ENCODE peak calls at places on chromosomes 6 and 20, in five cellular contexts. One of them, this sample, is unnamed.

GRCh38 chr20:3923818-3924217 is 34.6 kb downstream of the PANK2 start:
- DNase-seq in left ventricle myocardium inferior: no peak
- DNase-seq in esophagus squamous epithelium: no peak
- DNase-seq in adipocyte: peak; percentile 77
- DNase-seq in naive thymus-derived CD4-positive, alpha-beta T cell: no peak
- DNase-seq in this sample: peak; percentile 57

GRCh38 chr6:168583821-168584220 is 142.8 kb downstream of the SMOC2 start:
- DNase-seq in left ventricle myocardium inferior: no peak
- DNase-seq in esophagus squamous epithelium: no peak
- DNase-seq in adipocyte: no peak
- DNase-seq in naive thymus-derived CD4-positive, alpha-beta T cell: no peak
- DNase-seq in this sample: no peak

GRCh38 chr20:50635676-50636600 is 55.4 kb downstream of the RIPOR3 start:
- DNase-seq in left ventricle myocardium inferior: peak; percentile 73
- DNase-seq in esophagus squamous epithelium: no peak
- DNase-seq in adipocyte: peak; percentile 64
- DNase-seq in naive thymus-derived CD4-positive, alpha-beta T cell: peak; percentile 33
- DNase-seq in this sample: peak; percentile 92

GRCh38 chr6:33165581-33166258 is 26.5 kb downstream of the COL11A2 start:
- DNase-seq in left ventricle myocardium inferior: no peak
- DNase-seq in esophagus squamous epithelium: no peak
- DNase-seq in adipocyte: no peak
- DNase-seq in naive thymus-derived CD4-positive, alpha-beta T cell: no peak
- DNase-seq in this sample: peak; percentile 68

GRCh38 chr20:62647521-62648317 is 5.4 kb downstream of the SLCO4A1 start:
- DNase-seq in left ventricle myocardium inferior: no peak
- DNase-seq in esophagus squamous epithelium: no peak
- DNase-seq in adipocyte: no peak
- DNase-seq in naive thymus-derived CD4-positive, alpha-beta T cell: no peak
- DNase-seq in this sample: no peak

GRCh38 chr20:47568019-47568418 is 66.3 kb downstream of the NCOA3 start:
- DNase-seq in left ventricle myocardium inferior: no peak
- DNase-seq in esophagus squamous epithelium: no peak
- DNase-seq in adipocyte: peak; percentile 85
- DNase-seq in naive thymus-derived CD4-positive, alpha-beta T cell: no peak
- DNase-seq in this sample: peak; percentile 82

GRCh38 chr6:47669684-47670515 is 28.5 kb upstream of the ADGRF4 start:
- DNase-seq in left ventricle myocardium inferior: no peak
- DNase-seq in esophagus squamous epithelium: no peak
- DNase-seq in adipocyte: peak; percentile 33
- DNase-seq in naive thymus-derived CD4-positive, alpha-beta T cell: no peak
- DNase-seq in this sample: peak; percentile 44

GRCh38 chr6:163834226-163834970 is 419.9 kb downstream of the QKI start:
- DNase-seq in left ventricle myocardium inferior: no peak
- DNase-seq in esophagus squamous epithelium: no peak
- DNase-seq in adipocyte: no peak
- DNase-seq in naive thymus-derived CD4-positive, alpha-beta T cell: no peak
- DNase-seq in this sample: no peak

GRCh38 chr6:170260686-170261085 is 30.2 kb downstream of the DLL1 start:
- DNase-seq in left ventricle myocardium inferior: no peak
- DNase-seq in esophagus squamous epithelium: no peak
- DNase-seq in adipocyte: no peak
- DNase-seq in naive thymus-derived CD4-positive, alpha-beta T cell: no peak
- DNase-seq in this sample: no peak

GRCh38 chr6:109125504-109125903 is 30.2 kb downstream of the CEP57L1 start:
- DNase-seq in left ventricle myocardium inferior: no peak
- DNase-seq in esophagus squamous epithelium: no peak
- DNase-seq in adipocyte: no peak
- DNase-seq in naive thymus-derived CD4-positive, alpha-beta T cell: no peak
- DNase-seq in this sample: no peak

GRCh38 chr6:104896914-104897313 is 37.2 kb upstream of the HACE1 start:
- DNase-seq in left ventricle myocardium inferior: no peak
- DNase-seq in esophagus squamous epithelium: no peak
- DNase-seq in adipocyte: peak; percentile 38
- DNase-seq in naive thymus-derived CD4-positive, alpha-beta T cell: no peak
- DNase-seq in this sample: no peak

GRCh38 chr20:54020348-54020747 is 50.0 kb downstream of the BCAS1 start:
- DNase-seq in left ventricle myocardium inferior: no peak
- DNase-seq in esophagus squamous epithelium: no peak
- DNase-seq in adipocyte: no peak
- DNase-seq in naive thymus-derived CD4-positive, alpha-beta T cell: no peak
- DNase-seq in this sample: no peak

GRCh38 chr20:53621482-53622246 is 28.0 kb upstream of the ZNF217 start:
- DNase-seq in left ventricle myocardium inferior: peak; percentile 35
- DNase-seq in esophagus squamous epithelium: no peak
- DNase-seq in adipocyte: peak; percentile 76
- DNase-seq in naive thymus-derived CD4-positive, alpha-beta T cell: no peak
- DNase-seq in this sample: peak; percentile 74

GRCh38 chr6:37125779-37126553 is 44.0 kb upstream of the PIM1 start:
- DNase-seq in left ventricle myocardium inferior: no peak
- DNase-seq in esophagus squamous epithelium: no peak
- DNase-seq in adipocyte: no peak
- DNase-seq in naive thymus-derived CD4-positive, alpha-beta T cell: no peak
- DNase-seq in this sample: no peak

GRCh38 chr20:3119044-3119443 is 34.5 kb upstream of the AVP start:
- DNase-seq in left ventricle myocardium inferior: no peak
- DNase-seq in esophagus squamous epithelium: no peak
- DNase-seq in adipocyte: no peak
- DNase-seq in naive thymus-derived CD4-positive, alpha-beta T cell: no peak
- DNase-seq in this sample: no peak

GRCh38 chr20:61251529-61252393 is at the start of gene CDH4:
- DNase-seq in left ventricle myocardium inferior: no peak
- DNase-seq in esophagus squamous epithelium: no peak
- DNase-seq in adipocyte: peak; percentile 23
- DNase-seq in naive thymus-derived CD4-positive, alpha-beta T cell: no peak
- DNase-seq in this sample: no peak

GRCh38 chr20:17449039-17449438 is 82.1 kb downstream of the BFSP1 start:
- DNase-seq in left ventricle myocardium inferior: no peak
- DNase-seq in esophagus squamous epithelium: no peak
- DNase-seq in adipocyte: no peak
- DNase-seq in naive thymus-derived CD4-positive, alpha-beta T cell: no peak
- DNase-seq in this sample: no peak

GRCh38 chr20:50520222-50520877 is 10.2 kb downstream of the PTPN1 start:
- DNase-seq in left ventricle myocardium inferior: no peak
- DNase-seq in esophagus squamous epithelium: no peak
- DNase-seq in adipocyte: no peak
- DNase-seq in naive thymus-derived CD4-positive, alpha-beta T cell: no peak
- DNase-seq in this sample: no peak

GRCh38 chr6:70479236-70479635 is 65.9 kb downstream of the FAM135A start:
- DNase-seq in left ventricle myocardium inferior: no peak
- DNase-seq in esophagus squamous epithelium: no peak
- DNase-seq in adipocyte: peak; percentile 55
- DNase-seq in naive thymus-derived CD4-positive, alpha-beta T cell: no peak
- DNase-seq in this sample: peak; percentile 36

GRCh38 chr6:100461273-100461919 is 3.3 kb downstream of the SIM1 start:
- DNase-seq in left ventricle myocardium inferior: no peak
- DNase-seq in esophagus squamous epithelium: no peak
- DNase-seq in adipocyte: no peak
- DNase-seq in naive thymus-derived CD4-positive, alpha-beta T cell: no peak
- DNase-seq in this sample: peak; percentile 65

GRCh38 chr6:136866872-136867416 is 44.6 kb downstream of the PEX7 start:
- DNase-seq in left ventricle myocardium inferior: no peak
- DNase-seq in esophagus squamous epithelium: no peak
- DNase-seq in adipocyte: no peak
- DNase-seq in naive thymus-derived CD4-positive, alpha-beta T cell: no peak
- DNase-seq in this sample: peak; percentile 57

GRCh38 chr20:34615477-34615876 is 57.0 kb downstream of the MAP1LC3A start:
- DNase-seq in left ventricle myocardium inferior: no peak
- DNase-seq in esophagus squamous epithelium: no peak
- DNase-seq in adipocyte: peak; percentile 15
- DNase-seq in naive thymus-derived CD4-positive, alpha-beta T cell: no peak
- DNase-seq in this sample: peak; percentile 45

GRCh38 chr6:32198866-32199265 is 6.4 kb upstream of the GPSM3 start:
- DNase-seq in left ventricle myocardium inferior: no peak
- DNase-seq in esophagus squamous epithelium: no peak
- DNase-seq in adipocyte: no peak
- DNase-seq in naive thymus-derived CD4-positive, alpha-beta T cell: no peak
- DNase-seq in this sample: peak; percentile 60

GRCh38 chr20:60749804-60750602 is 502.1 kb upstream of the CDH4 start:
- DNase-seq in left ventricle myocardium inferior: no peak
- DNase-seq in esophagus squamous epithelium: no peak
- DNase-seq in adipocyte: no peak
- DNase-seq in naive thymus-derived CD4-positive, alpha-beta T cell: no peak
- DNase-seq in this sample: no peak

GRCh38 chr6:119482850-119483285 is 133.3 kb upstream of the MAN1A1 start:
- DNase-seq in left ventricle myocardium inferior: no peak
- DNase-seq in esophagus squamous epithelium: no peak
- DNase-seq in adipocyte: no peak
- DNase-seq in naive thymus-derived CD4-positive, alpha-beta T cell: no peak
- DNase-seq in this sample: no peak

GRCh38 chr6:47267301-47267700 is 42.4 kb downstream of the TNFRSF21 start:
- DNase-seq in left ventricle myocardium inferior: no peak
- DNase-seq in esophagus squamous epithelium: no peak
- DNase-seq in adipocyte: no peak
- DNase-seq in naive thymus-derived CD4-positive, alpha-beta T cell: no peak
- DNase-seq in this sample: no peak

DNA sequence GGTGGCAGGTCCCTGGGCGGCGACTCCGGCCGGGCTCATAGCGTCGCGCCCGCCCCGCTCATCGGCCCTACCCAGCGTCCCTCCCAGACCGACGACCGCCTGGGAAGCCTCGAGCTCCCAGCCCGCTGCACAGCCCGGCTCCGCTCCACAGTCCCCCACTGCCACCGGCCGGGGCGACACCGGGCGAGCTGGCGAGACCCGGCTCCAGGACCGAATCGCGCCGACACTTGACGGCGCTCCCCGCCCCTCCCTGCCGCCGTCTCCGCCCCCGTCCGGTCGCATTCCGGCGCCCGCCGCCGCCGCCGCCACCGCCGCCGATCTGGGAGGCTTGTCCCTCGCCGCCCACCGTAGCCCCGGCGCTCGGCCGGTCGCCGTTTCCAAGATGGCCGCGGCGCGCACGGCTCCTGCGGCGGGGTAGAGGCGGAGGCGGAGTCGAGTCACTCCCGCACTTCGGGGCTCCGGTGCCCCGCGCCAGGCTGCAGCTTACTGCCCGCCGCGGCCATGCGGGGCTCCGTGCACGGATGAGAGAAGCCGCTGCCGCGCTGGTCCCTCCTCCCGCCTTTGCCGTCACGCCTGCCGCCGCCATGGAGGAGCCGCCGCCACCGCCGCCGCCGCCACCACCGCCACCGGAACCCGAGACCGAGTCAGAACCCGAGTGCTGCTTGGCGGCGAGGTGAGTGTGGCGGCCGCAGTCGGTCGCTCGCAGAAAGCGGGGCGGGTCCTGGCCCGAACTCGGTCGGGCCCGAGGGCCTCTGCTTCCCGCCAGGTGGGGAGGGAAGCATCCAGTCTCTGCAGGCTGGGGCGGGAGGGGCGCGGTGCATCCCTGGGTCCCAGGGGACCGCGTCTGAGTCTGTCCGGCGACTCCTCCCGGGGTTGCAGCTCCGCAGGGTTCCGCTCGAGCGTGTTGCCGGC is at the start of gene MAP3K4:
- DNase-seq in left ventricle myocardium inferior: peak; percentile 85
- DNase-seq in esophagus squamous epithelium: peak; percentile 19
- DNase-seq in adipocyte: peak; percentile 90
- DNase-seq in naive thymus-derived CD4-positive, alpha-beta T cell: peak; percentile 81
- DNase-seq in this sample: peak; percentile 92
- H3K4me3 ChIP-seq in left ventricle myocardium inferior: peak within 1 kb of the TSS; percentile 97
- H3K4me3 ChIP-seq in esophagus squamous epithelium: peak within 1 kb of the TSS; percentile 92
- H3K4me3 ChIP-seq in adipocyte: peak within 1 kb of the TSS; percentile 92
- H3K4me3 ChIP-seq in naive thymus-derived CD4-positive, alpha-beta T cell: peak within 1 kb of the TSS; percentile 94
- H3K4me3 ChIP-seq in this sample: peak within 1 kb of the TSS; percentile 89

DNA sequence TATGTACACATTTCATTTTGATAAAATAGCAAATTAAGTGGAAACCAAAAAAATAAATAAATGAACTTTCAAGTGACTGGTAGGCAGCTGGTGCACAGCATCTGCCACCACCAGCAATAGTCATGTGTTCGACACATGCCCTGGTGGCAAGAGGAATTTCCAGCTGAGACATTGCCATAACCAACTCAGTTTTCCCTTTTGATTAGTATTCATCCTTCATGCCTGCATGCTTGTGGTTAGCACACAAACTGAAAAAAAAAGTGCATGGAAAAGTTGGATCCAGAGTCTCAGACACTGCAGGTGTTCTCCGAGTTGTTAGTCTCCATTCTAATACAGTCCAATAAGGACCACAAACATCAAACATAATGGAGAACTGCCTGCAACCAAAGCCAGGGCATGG is 156.0 kb upstream of the SOX4 start:
- DNase-seq in left ventricle myocardium inferior: no peak
- DNase-seq in esophagus squamous epithelium: no peak
- DNase-seq in adipocyte: no peak
- DNase-seq in naive thymus-derived CD4-positive, alpha-beta T cell: no peak
- DNase-seq in this sample: no peak
- H3K4me1 ChIP-seq in left ventricle myocardium inferior: no peaks in the 10 kb centered on the region
- H3K4me1 ChIP-seq in esophagus squamous epithelium: no peaks in the 10 kb centered on the region
- H3K4me1 ChIP-seq in adipocyte: no peaks in the 10 kb centered on the region
- H3K4me1 ChIP-seq in naive thymus-derived CD4-positive, alpha-beta T cell: no peaks in the 10 kb centered on the region
- H3K4me1 ChIP-seq in this sample: no peaks in the 10 kb centered on the region

GRCh38 chr20:46195264-46196038 is 77.3 kb downstream of the CD40 start:
- DNase-seq in left ventricle myocardium inferior: no peak
- DNase-seq in esophagus squamous epithelium: no peak
- DNase-seq in adipocyte: no peak
- DNase-seq in naive thymus-derived CD4-positive, alpha-beta T cell: no peak
- DNase-seq in this sample: no peak

GRCh38 chr20:46200582-46201570 is 82.8 kb downstream of the CD40 start:
- DNase-seq in left ventricle myocardium inferior: no peak
- DNase-seq in esophagus squamous epithelium: no peak
- DNase-seq in adipocyte: no peak
- DNase-seq in naive thymus-derived CD4-positive, alpha-beta T cell: no peak
- DNase-seq in this sample: no peak

GRCh38 chr20:46199198-46199597 is 81.1 kb downstream of the CD40 start:
- DNase-seq in left ventricle myocardium inferior: no peak
- DNase-seq in esophagus squamous epithelium: no peak
- DNase-seq in adipocyte: no peak
- DNase-seq in naive thymus-derived CD4-positive, alpha-beta T cell: no peak
- DNase-seq in this sample: no peak

GRCh38 chr20:46194409-46194808 is 76.3 kb downstream of the CD40 start:
- DNase-seq in left ventricle myocardium inferior: no peak
- DNase-seq in esophagus squamous epithelium: no peak
- DNase-seq in adipocyte: no peak
- DNase-seq in naive thymus-derived CD4-positive, alpha-beta T cell: no peak
- DNase-seq in this sample: no peak

GRCh38 chr20:46196990-46197389 is 78.9 kb downstream of the CD40 start:
- DNase-seq in left ventricle myocardium inferior: no peak
- DNase-seq in esophagus squamous epithelium: no peak
- DNase-seq in adipocyte: no peak
- DNase-seq in naive thymus-derived CD4-positive, alpha-beta T cell: no peak
- DNase-seq in this sample: no peak
- H3K4me3 ChIP-seq in left ventricle myocardium inferior: no peak overlapping the region
- H3K4me3 ChIP-seq in esophagus squamous epithelium: no peak overlapping the region
- H3K4me3 ChIP-seq in adipocyte: no peak overlapping the region
- H3K4me3 ChIP-seq in naive thymus-derived CD4-positive, alpha-beta T cell: no peak overlapping the region
- H3K4me3 ChIP-seq in this sample: no peak overlapping the region

GRCh38 chr6:25359891-25360290 is 80.7 kb downstream of the CARMIL1 start:
- DNase-seq in left ventricle myocardium inferior: no peak
- DNase-seq in esophagus squamous epithelium: no peak
- DNase-seq in adipocyte: no peak
- DNase-seq in naive thymus-derived CD4-positive, alpha-beta T cell: no peak
- DNase-seq in this sample: no peak

GRCh38 chr6:25363429-25363828 is 84.3 kb downstream of the CARMIL1 start:
- DNase-seq in left ventricle myocardium inferior: no peak
- DNase-seq in esophagus squamous epithelium: no peak
- DNase-seq in adipocyte: no peak
- DNase-seq in naive thymus-derived CD4-positive, alpha-beta T cell: no peak
- DNase-seq in this sample: no peak

GRCh38 chr6:25359191-25359861 is 80.2 kb downstream of the CARMIL1 start:
- DNase-seq in left ventricle myocardium inferior: peak; percentile 37
- DNase-seq in esophagus squamous epithelium: no peak
- DNase-seq in adipocyte: peak; percentile 87
- DNase-seq in naive thymus-derived CD4-positive, alpha-beta T cell: no peak
- DNase-seq in this sample: peak; percentile 72

GRCh38 chr6:25365159-25365558 is 86.0 kb downstream of the CARMIL1 start:
- DNase-seq in left ventricle myocardium inferior: no peak
- DNase-seq in esophagus squamous epithelium: no peak
- DNase-seq in adipocyte: no peak
- DNase-seq in naive thymus-derived CD4-positive, alpha-beta T cell: no peak
- DNase-seq in this sample: no peak

GRCh38 chr6:25360611-25361010 is 81.4 kb downstream of the CARMIL1 start:
- DNase-seq in left ventricle myocardium inferior: no peak
- DNase-seq in esophagus squamous epithelium: no peak
- DNase-seq in adipocyte: no peak
- DNase-seq in naive thymus-derived CD4-positive, alpha-beta T cell: no peak
- DNase-seq in this sample: peak; percentile 73
- H3K4me1 ChIP-seq in left ventricle myocardium inferior: peaks cover 18% of the 10 kb centered on the region
- H3K4me1 ChIP-seq in esophagus squamous epithelium: peaks cover 27% of the 10 kb centered on the region
- H3K4me1 ChIP-seq in adipocyte: peaks cover 50% of the 10 kb centered on the region
- H3K4me1 ChIP-seq in naive thymus-derived CD4-positive, alpha-beta T cell: no peaks in the 10 kb centered on the region
- H3K4me1 ChIP-seq in this sample: peaks cover 22% of the 10 kb centered on the region